ENCODE peak calls at places on chromosomes 7 and 10, in ten cellular contexts. F is psoas muscle; D is transverse colon; U is small intestine; E is Panc1; C is choroid plexus epithelial cell; A is BJ; Q is uterus; K is naive thymus-derived CD4-positive, alpha-beta T cell; W is cardiac muscle cell. N is an unnamed sample.

GRCh38 chr7:127900735-127901685 is 130.2 kb downstream of the LRRC4 start:
- DNase-seq in A (no peak), E (no peak), W (no peak), C (peak; percentile 63), Q (no peak), K (no peak), D (no peak), U (no peak), F (no peak), N (no peak)

GRCh38 chr7:7103343-7104313 is 78.7 kb upstream of the C1GALT1 start:
- DNase-seq in F (no peak), W (peak; percentile 85), U (peak; percentile 78), C (peak; percentile 88), D (no peak), E (peak; percentile 50), A (peak; percentile 15), K (no peak), Q (no peak), N (peak; percentile 76)

GRCh38 chr10:92849234-92849525 is 860 bp downstream of the EXOC6 start:
- DNase-seq in D (no peak), K (no peak), Q (no peak), E (no peak), C (peak; percentile 41), W (peak; percentile 27), F (no peak), A (no peak), U (peak; percentile 33), N (no peak)

GRCh38 chr10:17229016-17229716 is 1.1 kb downstream of the VIM start:
- DNase-seq in D (peak; percentile 82), C (peak; percentile 91), A (no peak), E (no peak), F (peak; percentile 90), U (peak; percentile 39), W (peak; percentile 95), Q (peak; percentile 93), K (no peak), N (peak; percentile 85)

GRCh38 chr7:68245688-68246087 is 1249.1 kb downstream of the TYW1 start:
- DNase-seq in D (no peak), Q (no peak), A (no peak), F (no peak), W (peak; percentile 25), K (no peak), C (no peak), U (no peak), E (no peak), N (no peak)

GRCh38 chr7:376306-376969 is 86.5 kb downstream of the FOXL3 start:
- DNase-seq in Q (peak; percentile 4), A (no peak), D (peak; percentile 5), U (no peak), W (no peak), F (no peak), K (peak; percentile 4), E (no peak), C (no peak), N (no peak)

GRCh38 chr10:97494151-97494550 is 4.1 kb downstream of the MMS19 start:
- DNase-seq in F (no peak), D (no peak), U (no peak), Q (no peak), A (no peak), C (no peak), K (no peak), E (no peak), W (peak; percentile 11), N (no peak)

GRCh38 chr10:99536400-99537254 is 3.9 kb downstream of the NKX2-3 start:
- DNase-seq in U (no peak), F (no peak), A (no peak), W (no peak), Q (no peak), K (no peak), D (peak; percentile 28), C (no peak), E (no peak), N (no peak)

GRCh38 chr10:6927001-6927400 is 346.9 kb upstream of the PRKCQ start:
- DNase-seq in D (no peak), W (no peak), F (no peak), C (no peak), Q (no peak), A (no peak), U (no peak), E (no peak), K (no peak), N (peak; percentile 74)

GRCh38 chr10:67115972-67116371 is 190.1 kb downstream of the LRRTM3 start:
- DNase-seq in C (peak; percentile 74), U (no peak), K (no peak), A (no peak), F (no peak), E (no peak), D (no peak), W (no peak), Q (no peak), N (no peak)

GRCh38 chr10:43131906-43132305 is 6.3 kb upstream of the CSGALNACT2 start:
- DNase-seq in F (no peak), A (no peak), D (no peak), C (no peak), Q (no peak), W (no peak), U (no peak), K (no peak), E (no peak), N (no peak)

GRCh38 chr7:94395141-94396041 is 696 bp downstream of the COL1A2 start:
- DNase-seq in K (no peak), A (no peak), F (no peak), E (peak; percentile 62), U (peak; percentile 56), D (peak; percentile 30), C (peak; percentile 96), W (peak; percentile 93), Q (peak; percentile 60), N (peak; percentile 55)

GRCh38 chr7:74409571-74409970 is 44.1 kb upstream of the GTF2IRD1 start:
- DNase-seq in F (no peak), D (no peak), K (no peak), A (no peak), E (no peak), Q (no peak), U (no peak), W (no peak), C (no peak), N (no peak)

GRCh38 chr7:79212334-79212733 is 241.1 kb downstream of the MAGI2 start:
- DNase-seq in W (no peak), U (no peak), Q (no peak), E (no peak), F (no peak), C (no peak), A (no peak), K (no peak), D (no peak), N (no peak)
- H3K4me3 ChIP-seq in W (no peak overlapping the region), U (no peak overlapping the region), Q (no peak overlapping the region), E (no peak overlapping the region), F (no peak overlapping the region), C (no peak overlapping the region), A (no peak overlapping the region), K (no peak overlapping the region), D (no peak overlapping the region), N (no peak overlapping the region)

DNA sequence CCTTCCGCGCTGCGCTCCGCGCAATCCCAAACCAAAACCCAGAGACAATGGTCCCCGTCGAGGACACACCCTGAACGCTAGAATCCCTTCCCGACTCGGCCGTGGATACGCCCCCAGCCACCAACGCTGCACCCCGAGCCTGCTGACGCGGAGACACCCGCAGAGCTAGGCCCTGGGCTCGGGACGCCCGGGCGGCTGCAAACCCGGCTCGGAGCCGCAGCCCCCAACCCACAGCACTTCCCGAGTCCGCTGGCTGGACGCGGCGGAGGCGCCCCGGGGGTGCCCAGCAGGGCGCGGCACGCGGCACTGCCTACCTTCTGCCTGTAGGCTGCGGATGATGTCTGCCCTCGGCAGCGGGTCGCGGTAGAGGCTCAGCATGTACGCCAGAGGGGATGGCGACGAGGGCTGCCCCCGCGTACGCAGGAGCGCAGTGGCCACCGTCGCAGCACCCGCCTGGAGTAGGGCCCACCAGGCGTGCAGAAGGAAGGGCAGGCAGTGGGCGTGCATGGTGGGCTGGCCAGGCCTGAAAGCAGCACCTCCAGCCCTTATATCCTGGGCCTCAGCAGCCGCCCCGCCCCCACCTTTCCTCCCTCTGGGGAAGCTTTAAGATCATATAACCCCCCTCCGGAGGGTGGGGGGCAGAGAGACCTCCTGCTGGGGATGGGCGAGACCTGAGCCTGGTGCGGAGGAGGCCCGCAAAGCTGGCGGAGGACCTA is at the start of gene NODAL:
- DNase-seq in E (no peak), W (no peak), U (no peak), Q (no peak), F (no peak), D (no peak), C (no peak), K (no peak), A (no peak), N (no peak)
- H3K4me3 ChIP-seq in E (no peak within 1 kb of the TSS), W (peak within 1 kb of the TSS; percentile 15), U (no peak within 1 kb of the TSS), Q (no peak within 1 kb of the TSS), F (peak within 1 kb of the TSS; percentile 35), D (no peak within 1 kb of the TSS), C (peak within 1 kb of the TSS; percentile 25), K (peak within 1 kb of the TSS; percentile 54), A (no peak within 1 kb of the TSS), N (no peak within 1 kb of the TSS)

DNA sequence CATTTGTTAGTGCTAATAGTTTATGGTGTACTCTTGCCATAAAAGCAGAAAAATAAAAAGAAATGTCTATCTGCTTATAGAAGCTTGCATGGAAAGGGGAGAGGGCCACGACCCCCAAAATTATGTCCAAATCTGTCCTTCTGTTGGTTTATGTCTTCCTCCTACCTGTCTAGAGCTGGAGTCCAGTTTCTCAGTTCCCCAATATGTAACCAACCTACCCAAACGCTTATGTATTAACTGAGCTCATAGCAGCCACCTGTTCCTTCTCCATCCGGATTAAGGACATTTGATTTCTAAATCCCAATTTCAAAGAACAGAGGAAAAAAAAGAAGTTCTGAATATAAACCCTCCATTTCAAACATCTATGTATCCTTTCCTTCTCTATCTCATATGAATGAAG is 30.3 kb upstream of the TPK1 start:
- DNase-seq in W (no peak), D (no peak), E (no peak), F (no peak), Q (no peak), C (no peak), U (no peak), K (no peak), A (no peak), N (no peak)
- H3K4me3 ChIP-seq in W (no peak overlapping the region), D (no peak overlapping the region), E (no peak overlapping the region), F (no peak overlapping the region), Q (no peak overlapping the region), C (no peak overlapping the region), U (no peak overlapping the region), K (no peak overlapping the region), A (no peak overlapping the region), N (no peak overlapping the region)

DNA sequence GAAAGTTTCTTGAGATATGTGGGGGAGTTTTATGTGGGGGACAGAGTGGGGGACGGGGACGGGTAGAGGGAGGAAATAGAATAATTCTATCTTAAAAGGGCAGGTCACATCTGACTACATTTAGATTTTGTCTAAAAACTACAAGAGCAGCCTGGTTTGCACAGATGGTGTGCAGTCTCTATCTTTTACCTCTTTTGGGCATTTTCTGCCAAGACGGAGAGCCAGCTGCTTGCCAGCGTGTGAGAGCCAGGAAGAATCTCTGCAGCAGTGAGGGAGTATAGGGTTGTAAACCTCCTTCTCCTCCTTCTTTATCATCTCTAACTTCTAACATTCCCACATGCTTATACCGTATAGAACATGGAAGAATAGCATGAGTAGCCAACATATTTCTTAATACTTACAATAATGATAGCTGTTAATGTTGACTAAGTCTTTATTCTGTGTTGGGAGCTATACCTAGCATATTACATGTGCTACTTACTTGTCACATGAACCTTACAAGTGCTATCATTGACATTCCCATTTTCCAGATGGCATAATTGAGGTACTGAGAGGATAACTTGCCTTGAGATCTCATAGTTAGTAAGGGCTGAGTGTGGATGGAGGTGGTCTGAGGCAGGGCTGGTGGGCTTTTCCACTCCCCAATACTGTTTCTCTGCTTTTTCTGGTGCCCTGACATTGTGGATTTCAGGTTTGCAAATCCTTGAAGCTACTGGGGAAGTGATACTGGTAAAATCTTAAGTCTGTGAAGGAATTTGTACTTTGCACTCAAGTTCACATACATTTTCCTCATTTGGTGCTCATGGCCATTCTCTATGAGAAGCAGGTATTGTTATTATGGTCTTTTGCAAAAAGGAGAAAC is 1.1 kb downstream of the ENTPD1 start:
- DNase-seq in U (no peak), W (peak; percentile 13), C (no peak), Q (no peak), E (no peak), F (no peak), K (no peak), D (no peak), A (no peak), N (no peak)
- H3K4me3 ChIP-seq in U (no peak overlapping the region), W (no peak overlapping the region), C (no peak overlapping the region), Q (peak overlapping the region; percentile 44), E (no peak overlapping the region), F (peak overlapping the region; percentile 47), K (no peak overlapping the region), D (peak overlapping the region; percentile 16), A (no peak overlapping the region), N (no peak overlapping the region)